ENCODE peak calls at places on chromosomes 4 and X, in ten cellular contexts. O is MM.1S; D is neural progenitor cell; H is CD4-positive, CD25-positive, alpha-beta regulatory T cell; J is A673; A is suprapubic skin; S is right lobe of liver; Q is psoas muscle; Z is endothelial cell of umbilical vein; L is endodermal cell. T is an unnamed sample.

GRCh38 chr4:6506616-6507140 is 34.3 kb upstream of the PPP2R2C start:
- DNase-seq in O (no peak), D (no peak), H (no peak), J (no peak), A (no peak), S (no peak), Q (no peak), Z (no peak), L (no peak), T (no peak)

GRCh38 chr4:7323872-7324650 is 110.7 kb downstream of the PSAPL1 start:
- DNase-seq in O (no peak), D (peak; percentile 63), H (no peak), J (no peak), A (no peak), S (no peak), Q (peak; percentile 7), Z (no peak), L (no peak), T (no peak)

GRCh38 chr4:78613522-78614311 is 62.1 kb downstream of the ANXA3 start:
- DNase-seq in O (peak; percentile 76), D (no peak), H (peak; percentile 17), J (no peak), A (no peak), S (no peak), Q (no peak), Z (no peak), L (no peak), T (no peak)

GRCh38 chr4:77600521-77601451 is 4.8 kb upstream of the CXCL13 start:
- DNase-seq in O (peak; percentile 53), D (peak; percentile 64), H (peak; percentile 45), J (peak; percentile 14), A (no peak), S (no peak), Q (no peak), Z (peak; percentile 29), L (peak; percentile 64), T (peak; percentile 23)

GRCh38 chr4:151912626-151913025 is 151.8 kb upstream of the GATB start:
- DNase-seq in O (no peak), D (no peak), H (no peak), J (no peak), A (no peak), S (no peak), Q (no peak), Z (no peak), L (peak; percentile 56), T (no peak)

GRCh38 chrX:136635235-136635634 is 12.7 kb upstream of the CD40LG start:
- DNase-seq in O (peak; percentile 78), D (no peak), H (peak; percentile 69), J (no peak), A (no peak), S (no peak), Q (no peak), Z (no peak), L (no peak), T (no peak)

GRCh38 chrX:72366178-72366577 is 60.5 kb upstream of the CITED1 start:
- DNase-seq in O (no peak), D (no peak), H (no peak), J (no peak), A (no peak), S (no peak), Q (no peak), Z (no peak), L (no peak), T (no peak)

GRCh38 chr4:172751550-172751949 is 417.1 kb upstream of the GALNT7 start:
- DNase-seq in O (no peak), D (no peak), H (no peak), J (no peak), A (no peak), S (no peak), Q (no peak), Z (no peak), L (no peak), T (no peak)

GRCh38 chr4:185020863-185021761 is 2.8 kb downstream of the HELT start:
- DNase-seq in O (no peak), D (peak; percentile 57), H (no peak), J (no peak), A (no peak), S (no peak), Q (no peak), Z (no peak), L (peak; percentile 68), T (no peak)

GRCh38 chr4:185020293-185020808 is 2.1 kb downstream of the HELT start:
- DNase-seq in O (no peak), D (peak; percentile 61), H (no peak), J (no peak), A (no peak), S (no peak), Q (no peak), Z (no peak), L (peak; percentile 83), T (no peak)

GRCh38 chr4:185017964-185018772 is at the start of gene HELT:
- DNase-seq in O (no peak), D (peak; percentile 61), H (no peak), J (no peak), A (no peak), S (no peak), Q (no peak), Z (no peak), L (peak; percentile 83), T (no peak)

GRCh38 chr4:185018834-185019450 is 652 bp downstream of the HELT start:
- DNase-seq in O (no peak), D (peak; percentile 42), H (no peak), J (no peak), A (no peak), S (no peak), Q (no peak), Z (no peak), L (peak; percentile 83), T (no peak)

DNA sequence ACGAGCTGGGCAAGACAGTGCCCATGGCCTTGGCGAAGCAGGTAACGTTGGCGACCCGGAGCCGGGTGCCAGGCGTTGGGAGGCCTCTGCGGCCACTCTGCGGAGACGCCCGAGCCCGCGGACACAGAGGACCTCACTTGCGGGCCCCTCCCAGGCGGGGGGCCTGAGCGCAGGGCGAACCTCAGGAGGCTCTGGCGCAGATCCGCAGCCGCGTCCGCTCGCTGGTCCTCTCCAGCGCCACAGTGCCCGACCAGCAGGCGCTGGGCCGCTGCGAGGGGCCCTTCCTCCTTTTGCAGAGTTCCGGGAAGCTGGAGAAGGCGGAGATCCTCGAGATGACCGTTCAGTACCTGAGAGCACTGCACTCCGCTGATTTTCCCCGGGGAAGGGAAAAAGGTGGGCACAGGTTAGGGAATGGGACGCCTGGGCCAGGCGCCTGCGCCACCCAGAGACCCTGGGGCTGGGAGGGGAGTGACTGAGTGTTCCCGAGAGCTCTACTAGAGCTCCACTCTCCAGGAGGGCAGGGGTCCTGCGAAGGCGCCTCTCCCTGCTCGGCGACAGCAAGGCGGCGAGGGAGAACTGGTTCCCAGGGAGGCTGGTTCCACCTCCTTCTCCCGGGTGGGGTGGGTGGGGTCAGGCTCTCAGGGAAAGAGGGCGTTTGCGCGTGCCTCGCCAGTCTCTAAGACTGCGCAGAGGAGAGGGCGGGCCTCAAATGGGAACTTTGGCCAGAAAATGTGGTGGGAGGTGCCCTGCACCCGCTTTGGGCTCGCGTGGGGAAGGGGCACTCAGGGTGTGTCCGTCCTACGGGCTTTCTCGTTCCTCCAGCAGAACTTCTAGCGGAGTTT is 1.4 kb downstream of the HELT start:
- DNase-seq in O (no peak), D (peak; percentile 72), H (no peak), J (no peak), A (no peak), S (no peak), Q (no peak), Z (no peak), L (peak; percentile 87), T (no peak)
- H3K4me1 ChIP-seq in O (peaks cover 7% of the 10 kb centered on the region), D (peaks cover 87% of the 10 kb centered on the region), H (peaks cover 4% of the 10 kb centered on the region), J (no peaks in the 10 kb centered on the region), A (peaks cover 49% of the 10 kb centered on the region), S (no peaks in the 10 kb centered on the region), Q (peaks cover 36% of the 10 kb centered on the region), Z (no peaks in the 10 kb centered on the region), L (peaks cover 10% of the 10 kb centered on the region), T (peaks cover 31% of the 10 kb centered on the region)

DNA sequence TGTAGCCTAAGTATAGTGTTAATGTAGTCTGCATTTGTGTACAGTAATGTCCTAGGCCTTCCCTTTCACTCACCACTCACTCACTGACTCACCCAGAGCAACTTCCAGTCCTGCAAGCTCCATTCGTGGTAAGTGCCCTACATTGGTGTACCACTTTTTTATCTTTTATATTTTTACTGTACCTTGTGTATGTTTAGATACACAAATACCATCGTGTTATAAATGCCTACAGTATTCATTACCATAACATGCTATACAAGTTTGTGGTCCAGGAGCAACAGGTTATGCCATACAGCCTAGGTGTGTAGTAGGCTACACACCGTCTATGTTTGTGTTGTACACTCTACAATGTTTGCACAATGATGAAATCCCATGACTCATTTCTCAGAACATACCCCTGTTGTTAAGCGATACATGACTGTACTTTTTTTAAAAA is 15.4 kb downstream of the TSPAN5 start:
- DNase-seq in O (no peak), D (no peak), H (no peak), J (no peak), A (no peak), S (no peak), Q (no peak), Z (peak; percentile 85), L (no peak), T (no peak)
- H3K4me1 ChIP-seq in O (peaks cover 32% of the 10 kb centered on the region), D (peaks cover 20% of the 10 kb centered on the region), H (peaks cover 47% of the 10 kb centered on the region), J (peaks cover 11% of the 10 kb centered on the region), A (no peaks in the 10 kb centered on the region), S (no peaks in the 10 kb centered on the region), Q (no peaks in the 10 kb centered on the region), Z (peaks cover 30% of the 10 kb centered on the region), L (no peaks in the 10 kb centered on the region), T (peaks cover 11% of the 10 kb centered on the region)

DNA sequence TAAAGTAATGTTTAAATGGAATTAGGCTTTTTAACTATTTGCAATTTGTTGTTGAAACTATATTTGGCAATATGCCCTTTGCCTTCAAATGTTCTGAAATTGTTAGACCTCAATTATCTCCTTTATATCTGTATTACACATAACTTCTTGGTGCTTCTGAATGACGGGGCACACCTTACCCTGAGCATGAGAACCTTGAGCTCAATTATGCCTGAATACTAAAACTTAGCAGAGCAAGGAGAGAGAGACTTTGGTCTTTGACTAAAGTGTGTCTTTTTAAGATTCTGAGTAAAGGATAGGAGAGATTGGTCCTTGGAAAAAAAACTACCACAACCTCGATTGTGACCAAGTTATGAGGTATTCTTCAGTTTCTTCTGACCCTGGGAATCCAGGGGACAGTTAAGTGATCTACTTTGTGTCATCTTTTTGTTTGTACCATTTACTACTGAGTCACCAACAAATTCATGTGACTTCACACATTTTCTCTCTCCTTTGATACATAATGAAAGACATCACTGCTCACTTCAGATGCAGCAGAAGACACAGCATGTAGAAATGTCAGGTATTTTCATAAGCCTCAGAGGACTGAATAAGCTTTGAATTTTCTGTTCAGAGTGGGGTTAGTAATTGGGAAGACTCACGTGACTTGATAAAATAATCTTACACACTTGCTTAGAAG is 51.4 kb downstream of the PTTG2 start:
- DNase-seq in O (no peak), D (no peak), H (no peak), J (no peak), A (no peak), S (no peak), Q (no peak), Z (no peak), L (no peak), T (no peak)
- H3K4me1 ChIP-seq in O (no peaks in the 10 kb centered on the region), D (peaks cover 22% of the 10 kb centered on the region), H (no peaks in the 10 kb centered on the region), J (peaks cover 26% of the 10 kb centered on the region), A (peaks cover 3% of the 10 kb centered on the region), S (no peaks in the 10 kb centered on the region), Q (peaks cover 27% of the 10 kb centered on the region), Z (no peaks in the 10 kb centered on the region), L (peaks cover 12% of the 10 kb centered on the region), T (peaks cover 12% of the 10 kb centered on the region)

DNA sequence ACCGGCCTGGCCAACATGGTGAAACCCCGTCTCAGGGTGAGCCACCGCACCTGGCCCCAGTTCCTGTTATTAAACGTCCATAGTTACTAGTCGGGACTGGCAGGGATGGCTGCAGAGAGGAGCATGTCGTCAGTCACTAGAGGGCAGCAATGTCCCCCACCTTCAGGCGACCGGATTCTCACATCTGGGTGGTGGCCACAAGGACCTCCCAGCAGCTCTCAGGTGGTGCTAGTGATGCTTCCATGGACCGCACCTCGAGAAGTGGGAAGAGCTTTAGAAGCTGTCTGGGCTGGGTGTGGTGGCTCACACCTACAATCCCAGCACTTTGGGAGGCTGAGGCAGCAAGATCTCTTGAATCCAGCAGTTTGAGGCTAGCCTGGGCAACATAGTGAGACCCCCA is 13.3 kb upstream of the IL3RA start:
- DNase-seq in O (peak; percentile 52), D (peak; percentile 70), H (peak; percentile 75), J (peak; percentile 57), A (no peak), S (peak; percentile 53), Q (peak; percentile 36), Z (peak; percentile 72), L (peak; percentile 94), T (no peak)
- H3K4me1 ChIP-seq in O (no peaks in the 10 kb centered on the region), D (no peaks in the 10 kb centered on the region), H (no peaks in the 10 kb centered on the region), J (no peaks in the 10 kb centered on the region), A (no peaks in the 10 kb centered on the region), S (no peaks in the 10 kb centered on the region), Q (no peaks in the 10 kb centered on the region), Z (no peaks in the 10 kb centered on the region), L (no peaks in the 10 kb centered on the region), T (no peaks in the 10 kb centered on the region)

T was measured in upper lobe of left lung.